ENCODE peak calls at places on chromosomes 1 and 21, in six cellular contexts. J, G, V, H, L and Q are unnamed samples.

GRCh38 chr1:55490556-55490955 is 275.4 kb upstream of the USP24 start:
- DNase-seq in L (peak; percentile 23), V (no peak), G (peak; percentile 50), J (no peak), H (no peak), Q (peak; percentile 41)

GRCh38 chr1:193471981-193472380 is 285.6 kb upstream of the B3GALT2 start:
- DNase-seq in H (no peak), J (no peak), L (no peak), V (no peak), G (no peak), Q (no peak)

GRCh38 chr1:150268342-150268705 is 492 bp downstream of the APH1A start:
- DNase-seq in H (no peak), J (no peak), V (no peak), L (peak; percentile 65), G (peak; percentile 30), Q (no peak)

GRCh38 chr1:114755006-114755936 is 2.5 kb downstream of the CSDE1 start:
- DNase-seq in H (no peak), G (no peak), L (peak; percentile 8), V (no peak), J (no peak), Q (no peak)

GRCh38 chr1:153795934-153796785 is 21.0 kb downstream of the SLC27A3 start:
- DNase-seq in L (no peak), H (no peak), V (no peak), G (no peak), J (no peak), Q (no peak)

GRCh38 chr1:230641346-230641745 is 935 bp upstream of the COG2 start:
- DNase-seq in L (peak; percentile 42), G (no peak), J (no peak), V (no peak), H (no peak), Q (peak; percentile 38)

GRCh38 chr21:41482321-41482720 is 25.6 kb downstream of the TMPRSS2 start:
- DNase-seq in G (peak; percentile 36), V (no peak), L (no peak), J (no peak), H (no peak), Q (no peak)

GRCh38 chr1:192550922-192551534 is 24.5 kb upstream of the RGS1 start:
- DNase-seq in G (peak; percentile 72), L (peak; percentile 44), H (no peak), J (no peak), V (no peak), Q (peak; percentile 91)

GRCh38 chr1:245874942-245875580 is 632.0 kb downstream of the SMYD3 start:
- DNase-seq in L (peak; percentile 82), G (peak; percentile 80), H (peak; percentile 92), V (no peak), J (peak; percentile 96), Q (peak; percentile 99)

GRCh38 chr1:8816306-8816705 is 1.1 kb downstream of the RERE start:
- DNase-seq in J (no peak), H (no peak), G (peak; percentile 17), V (no peak), L (peak; percentile 68), Q (peak; percentile 46)

GRCh38 chr1:203361843-203362524 is 11.1 kb upstream of the FMOD start:
- DNase-seq in L (peak; percentile 49), J (no peak), V (no peak), H (no peak), G (peak; percentile 66), Q (peak; percentile 66)

GRCh38 chr1:225911207-225912130 is 12.6 kb downstream of the PYCR2 start:
- DNase-seq in G (peak; percentile 67), L (peak; percentile 41), J (no peak), H (no peak), V (no peak), Q (peak; percentile 10)

GRCh38 chr21:39110431-39110830 is 72.8 kb downstream of the PSMG1 start:
- DNase-seq in H (no peak), L (no peak), J (no peak), G (no peak), V (no peak), Q (no peak)

GRCh38 chr1:6795661-6796060 is 10.4 kb downstream of the CAMTA1 start:
- DNase-seq in G (peak; percentile 19), L (no peak), J (no peak), H (no peak), V (no peak), Q (peak; percentile 72)

GRCh38 chr1:82299680-82300079 is 498.9 kb downstream of the ADGRL2 start:
- DNase-seq in J (no peak), L (no peak), G (no peak), V (no peak), H (no peak), Q (no peak)

GRCh38 chr1:9609998-9610397 is 21.3 kb downstream of the TMEM201 start:
- DNase-seq in L (no peak), J (no peak), H (no peak), V (no peak), G (no peak), Q (no peak)

GRCh38 chr1:231921951-231922350 is 295.4 kb downstream of the DISC1 start:
- DNase-seq in J (no peak), V (no peak), H (no peak), G (no peak), L (peak; percentile 37), Q (no peak)

GRCh38 chr1:199861020-199861795 is 166.3 kb upstream of the NR5A2 start:
- DNase-seq in J (peak; percentile 9), L (no peak), V (no peak), G (no peak), H (no peak), Q (no peak)

GRCh38 chr1:183778568-183779433 is 26.1 kb upstream of the RGL1 start:
- DNase-seq in G (no peak), L (no peak), H (no peak), V (no peak), J (no peak), Q (no peak)

GRCh38 chr1:185038813-185039399 is 6.5 kb upstream of the RNF2 start:
- DNase-seq in J (no peak), H (no peak), G (no peak), V (no peak), L (no peak), Q (no peak)

GRCh38 chr1:62991152-62991551 is 207.2 kb downstream of the ATG4C start:
- DNase-seq in G (no peak), L (no peak), V (no peak), H (no peak), J (no peak), Q (no peak)

GRCh38 chr1:80217377-80217986 is 1211.0 kb upstream of the ADGRL4 start:
- DNase-seq in H (no peak), G (peak; percentile 45), L (peak; percentile 87), V (no peak), J (peak; percentile 12), Q (peak; percentile 20)

GRCh38 chr1:179767177-179767581 is 24.1 kb downstream of the FAM163A start:
- DNase-seq in G (no peak), J (no peak), H (no peak), L (no peak), V (no peak), Q (no peak)